ENCODE peak calls at places on chromosomes 11 and 22, in seven cellular contexts. Q is mammary epithelial cell, X is PC-3, V is GM23338, A is K562, P is fibroblast of lung, Y is MM.1S. S is an unnamed sample. For H3K4me1, the result is how much of the 10 kb centered on the place peaks cover.

GRCh38 chr22:44137415-44137814 is 43.3 kb upstream of the PARVG start:
- DNase-seq in Y (no peak), X (no peak), P (no peak), Q (no peak), V (no peak), A (no peak), S (no peak)

GRCh38 chr11:26072612-26073011 is 259.3 kb upstream of the ANO3 start:
- DNase-seq in Q (no peak), X (no peak), P (no peak), Y (no peak), A (no peak), V (no peak), S (no peak)

GRCh38 chr22:20881869-20882815 is 23.3 kb downstream of the SNAP29 start:
- DNase-seq in Y (no peak), X (no peak), V (no peak), Q (no peak), A (peak), P (no peak), S (no peak)

GRCh38 chr22:30392661-30393321 is 4.0 kb upstream of the SEC14L2 start:
- DNase-seq in X (no peak), A (no peak), P (no peak), Q (no peak), V (no peak), Y (no peak), S (no peak)

GRCh38 chr11:720642-721346 is 14.8 kb downstream of the EPS8L2 start:
- DNase-seq in A (peak), Y (no peak), Q (peak), V (peak), P (peak), X (peak), S (no peak)

GRCh38 chr11:115764172-115764571 is 260.0 kb upstream of the CADM1 start:
- DNase-seq in A (no peak), V (no peak), Q (no peak), X (no peak), Y (no peak), P (no peak), S (no peak)

GRCh38 chr22:46967445-46968358 is 205.3 kb downstream of the TBC1D22A start:
- DNase-seq in Q (no peak), V (peak), Y (no peak), X (no peak), A (no peak), P (no peak), S (peak)

GRCh38 chr11:10309163-10310093 is 4.6 kb downstream of the ADM start:
- DNase-seq in Y (peak), X (peak), V (peak), P (peak), A (peak), Q (peak), S (no peak)

GRCh38 chr11:14974723-14975587 is 2.8 kb upstream of the CALCA start:
- DNase-seq in V (peak), Q (peak), Y (peak), X (peak), A (peak), P (peak), S (no peak)
- TF ChIP-seq EZH2 in V (peak), Q (no peak), Y (no peak), X (no peak), A (no peak), P (no peak), S (no peak)

DNA sequence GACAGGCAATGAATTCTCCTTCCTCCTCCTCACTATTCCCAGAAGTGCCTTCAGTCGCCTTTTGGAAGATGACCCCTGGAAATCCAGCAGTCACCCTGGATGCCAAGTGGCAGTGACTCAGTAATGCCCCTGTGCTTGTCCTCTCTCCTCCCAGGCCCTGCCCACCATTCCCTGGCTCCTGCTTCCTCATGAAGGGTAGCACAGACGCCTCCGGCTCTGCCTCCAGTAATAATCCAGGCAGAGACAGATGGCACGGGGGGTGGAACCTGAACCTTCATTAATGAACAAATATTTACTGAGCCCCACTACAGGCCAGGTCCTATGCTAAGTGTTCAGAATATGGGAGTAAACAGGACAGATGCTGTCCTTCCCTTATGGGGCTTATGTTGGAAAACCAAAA is 23.2 kb downstream of the SYT13 start:
- DNase-seq in P (no peak), A (no peak), V (no peak), Q (no peak), Y (no peak), X (no peak), S (no peak)
- H3K4me1 ChIP-seq in P (under half), A (under half), V (under half), Q (under half), Y (under half), X (under half), S (under half)

DNA sequence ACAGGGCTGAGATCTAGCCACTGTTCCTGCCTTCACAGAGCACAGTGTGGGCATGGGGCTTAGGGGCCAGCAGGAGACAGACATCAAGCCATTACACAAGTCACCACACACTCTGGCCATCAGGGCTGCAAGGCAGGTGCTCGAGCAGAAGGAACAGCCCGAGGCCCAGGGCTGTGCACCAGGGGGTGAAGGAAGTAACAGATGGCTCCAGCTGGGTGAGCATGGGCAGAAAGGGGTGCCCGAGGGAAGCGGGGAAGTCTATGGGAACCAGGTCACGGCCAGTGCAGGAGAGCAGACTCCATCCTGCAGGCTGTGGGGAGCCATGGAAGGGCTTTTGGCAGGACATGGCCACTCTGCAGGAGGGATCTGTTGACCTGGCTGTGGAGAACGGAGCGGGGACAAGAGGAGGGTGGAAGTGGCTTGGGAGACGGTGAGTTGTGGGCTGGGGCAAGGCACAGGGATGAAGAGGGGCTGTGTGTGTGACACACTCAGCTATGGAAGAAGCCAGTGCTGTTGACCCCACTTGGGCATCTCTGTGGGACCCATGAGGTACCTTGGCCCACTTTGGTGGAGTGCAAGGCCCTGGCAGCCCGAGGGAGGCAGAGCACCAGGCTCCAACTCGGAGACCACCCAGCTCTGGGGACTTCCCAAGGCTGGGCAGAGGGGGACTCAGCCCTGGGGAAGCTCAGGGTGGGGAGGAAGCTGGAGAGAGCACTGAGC is 3.6 kb downstream of the C11orf68 start:
- DNase-seq in Q (no peak), A (no peak), X (no peak), V (no peak), P (peak), Y (no peak), S (no peak)
- H3K4me3 ChIP-seq in Q (no peak), A (no peak), X (no peak), V (no peak), P (peak), Y (no peak), S (no peak)

DNA sequence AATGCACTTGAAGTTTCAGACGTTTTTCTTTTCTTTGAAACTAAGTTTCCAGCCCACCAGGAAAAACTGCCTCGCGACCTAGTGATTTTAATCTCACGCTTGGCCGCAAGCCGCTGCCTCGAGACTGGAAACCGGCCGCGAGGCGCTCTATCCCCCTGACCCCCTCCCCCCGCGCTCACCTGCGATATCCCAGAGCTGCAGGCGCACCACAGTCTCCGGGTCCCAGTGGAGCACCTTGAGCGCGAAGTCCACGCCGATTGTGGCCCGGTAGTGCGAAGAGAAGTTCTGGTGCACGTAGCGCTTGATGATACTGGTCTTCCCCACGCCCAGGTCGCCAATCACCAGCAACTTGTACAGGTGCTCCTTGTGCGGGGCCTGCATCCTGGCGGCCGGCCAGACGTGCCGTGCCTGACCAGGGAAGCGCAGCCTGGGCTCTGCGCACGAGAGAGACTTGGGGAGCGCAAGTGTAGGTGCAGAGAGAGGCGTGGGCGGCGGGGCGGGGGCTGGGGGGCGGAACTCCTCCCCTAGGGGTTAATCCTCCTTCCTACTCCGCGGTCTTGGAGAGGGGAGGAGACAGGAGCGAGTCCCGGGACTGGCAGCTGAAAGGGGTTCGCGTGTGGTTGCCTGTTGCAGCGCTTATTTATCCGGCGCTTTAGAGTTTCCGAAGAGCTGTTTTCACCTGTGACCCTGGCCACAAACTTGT is at the start of gene RAB38:
- DNase-seq in A (peak), Y (no peak), Q (peak), V (peak), P (peak), X (no peak), S (peak)
- TF ChIP-seq EZH2 in A (no peak), Y (no peak), Q (no peak), V (no peak), P (no peak), X (no peak), S (no peak)

GRCh38 chr11:19632435-19632834 is 80.2 kb upstream of the NAV2 start:
- DNase-seq in A (no peak), Y (no peak), X (peak), Q (peak), P (peak), V (no peak), S (no peak)

GRCh38 chr11:19635332-19635731 is 77.3 kb upstream of the NAV2 start:
- DNase-seq in P (no peak), X (no peak), Q (no peak), A (no peak), V (no peak), Y (no peak), S (no peak)

GRCh38 chr11:19633276-19633675 is 79.4 kb upstream of the NAV2 start:
- DNase-seq in X (no peak), Q (no peak), Y (no peak), P (peak), V (peak), A (no peak), S (no peak)

GRCh38 chr11:19628018-19628417 is 84.6 kb upstream of the NAV2 start:
- DNase-seq in X (peak), P (peak), Y (no peak), V (no peak), Q (peak), A (no peak), S (no peak)

GRCh38 chr11:19631657-19632325 is 80.8 kb upstream of the NAV2 start:
- DNase-seq in X (no peak), A (no peak), Y (no peak), P (no peak), Q (peak), V (no peak), S (no peak)
- H3K4me1 ChIP-seq in X (under half), A (under half), Y (under half), P (under half), Q (under half), V (under half), S (under half)

DNA sequence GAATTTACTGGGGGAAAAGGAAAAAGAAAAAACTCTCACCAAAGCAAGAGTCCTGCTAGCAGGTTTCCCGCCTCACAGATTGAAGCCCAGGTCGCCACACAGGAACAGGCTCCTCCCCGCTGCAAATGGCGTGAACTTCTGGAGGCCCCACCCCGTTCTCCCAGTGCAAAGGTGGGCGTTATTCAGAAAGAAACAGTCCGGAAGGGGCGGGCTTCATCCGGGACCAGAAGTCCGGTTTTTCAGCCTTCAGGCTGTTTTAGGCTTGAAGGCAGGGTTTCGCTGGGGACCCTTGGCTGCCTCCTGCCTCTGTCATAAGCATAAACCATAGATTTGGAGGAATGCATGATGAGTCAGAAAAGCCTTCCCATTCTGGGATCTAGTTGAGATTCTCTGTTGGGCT is 148.3 kb upstream of the POU2AF2 start:
- DNase-seq in V (peak), Y (no peak), A (no peak), Q (no peak), P (peak), X (peak), S (peak)
- H3K4me3 ChIP-seq in V (no peak), Y (no peak), A (no peak), Q (no peak), P (peak), X (no peak), S (peak)

DNA sequence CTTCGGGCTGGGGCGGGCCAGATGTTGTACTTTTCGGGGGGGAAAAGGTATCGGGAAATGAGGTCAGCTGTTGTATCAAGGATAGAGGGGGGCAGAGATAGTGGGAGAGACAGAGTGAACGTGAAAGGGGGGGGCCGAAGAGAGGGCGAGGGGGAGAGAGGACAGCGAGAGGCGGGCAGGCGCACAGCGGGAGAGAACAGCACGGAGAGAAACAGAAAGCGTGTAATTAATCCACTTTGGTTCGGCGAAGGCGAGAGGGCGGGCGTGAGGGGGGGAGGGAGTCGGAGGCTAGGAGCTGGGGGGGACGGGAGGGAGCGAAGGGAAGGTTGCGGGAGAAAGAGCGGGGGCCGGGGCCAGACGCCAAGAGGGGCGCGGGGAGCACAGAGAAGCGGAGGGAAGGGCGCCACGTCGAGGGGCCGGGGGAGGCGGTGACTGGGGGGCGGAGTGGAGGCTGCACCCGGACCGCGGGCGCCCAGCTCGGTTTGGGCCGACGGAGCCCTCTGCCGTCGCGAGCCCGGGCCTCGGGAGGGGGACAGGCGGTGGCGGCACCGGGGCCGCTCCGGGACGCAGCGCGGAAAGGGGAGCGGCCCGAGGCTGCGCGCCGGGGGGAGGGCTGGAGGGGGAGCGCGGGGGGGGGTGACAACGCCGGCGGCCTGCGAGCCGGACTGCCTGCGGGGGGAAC is 612 bp downstream of the IGF2 start:
- DNase-seq in Q (no peak), Y (no peak), X (no peak), V (peak), A (peak), P (peak), S (peak)
- TF ChIP-seq EZH2 in Q (peak), Y (peak), X (no peak), V (peak), A (no peak), P (peak), S (peak)

GRCh38 chr11:35187996-35188395 is 49.0 kb downstream of the CD44 start:
- DNase-seq in A (no peak), X (no peak), V (no peak), P (no peak), Y (no peak), Q (no peak), S (no peak)
- H3K4me1 ChIP-seq in A (under half), X (under half), V (under half), P (under half), Y (under half), Q (under half), S (under half)

GRCh38 chr22:49838771-49839717 is 11.4 kb upstream of the BRD1 start:
- DNase-seq in Q (peak), P (no peak), X (no peak), V (peak), A (no peak), Y (no peak), S (peak)
- H3K4me3 ChIP-seq in Q (no peak), P (no peak), X (no peak), V (peak), A (no peak), Y (no peak), S (no peak)

DNA sequence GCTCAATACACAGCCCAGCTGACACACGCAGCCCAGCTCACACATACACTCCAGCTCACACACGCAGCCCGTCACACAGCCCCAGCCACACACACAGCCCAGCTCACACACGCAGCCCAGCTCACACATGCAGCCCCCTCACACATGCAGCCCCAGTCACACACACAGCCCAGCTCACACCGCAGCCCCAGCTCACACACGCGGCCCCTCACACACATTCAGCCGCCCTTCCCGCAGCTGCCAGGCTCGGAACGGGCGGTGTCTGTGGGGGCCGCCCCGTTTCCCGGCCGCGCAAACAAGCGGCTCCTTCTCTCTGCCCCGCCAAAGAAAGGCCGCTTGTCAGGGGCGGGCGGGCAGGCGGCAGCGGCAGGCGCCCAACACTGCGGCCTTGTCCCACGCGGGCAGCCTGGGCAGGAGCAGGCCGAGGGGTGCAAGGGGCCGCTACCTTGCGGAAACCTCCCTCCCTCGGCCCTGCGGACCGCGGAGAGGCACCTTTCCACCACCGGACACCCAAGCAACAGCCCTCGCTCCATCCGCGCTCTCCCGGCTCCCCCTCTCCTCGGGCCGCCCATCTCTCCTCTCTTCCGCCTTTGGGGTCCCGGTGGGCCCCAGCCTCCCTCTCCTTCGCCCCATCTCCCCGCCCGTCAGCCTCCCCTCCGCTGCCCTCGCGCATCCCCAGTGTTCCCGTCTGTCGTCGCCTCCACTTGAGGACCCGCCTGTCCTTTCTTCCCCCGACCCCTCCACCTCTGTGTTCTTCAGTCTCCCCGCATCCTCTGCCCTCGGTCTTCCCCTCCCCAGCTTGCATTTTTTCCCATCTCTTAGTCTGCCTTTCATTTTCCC is 2.2 kb downstream of the PHLDB1 start:
- DNase-seq in V (peak), Q (no peak), Y (no peak), X (no peak), A (no peak), P (peak), S (no peak)
- TF ChIP-seq EZH2 in V (peak), Q (no peak), Y (no peak), X (no peak), A (no peak), P (no peak), S (no peak)

S was measured in A673.